ENCODE peak calls at places on chromosomes 5 and 9, in six cellular contexts. One of them, this sample, is unnamed.

GRCh38 chr9:100104314-100104713 is 5.3 kb downstream of the INVS start:
- DNase-seq in heart right ventricle: no peak
- DNase-seq in nephron progenitor cell: no peak
- DNase-seq in psoas muscle: no peak
- DNase-seq in astrocyte of the spinal cord: peak
- DNase-seq in CD4-positive, alpha-beta T cell: no peak
- DNase-seq in this sample: no peak

GRCh38 chr5:133950821-133951612 is 17.4 kb downstream of the C5orf15 start:
- DNase-seq in heart right ventricle: peak
- DNase-seq in psoas muscle: no peak
- DNase-seq in astrocyte of the spinal cord: no peak
- DNase-seq in nephron progenitor cell: no peak
- DNase-seq in CD4-positive, alpha-beta T cell: no peak
- DNase-seq in this sample: no peak

GRCh38 chr5:37658440-37658839 is 181.4 kb downstream of the GDNF start:
- DNase-seq in astrocyte of the spinal cord: no peak
- DNase-seq in nephron progenitor cell: no peak
- DNase-seq in heart right ventricle: no peak
- DNase-seq in psoas muscle: no peak
- DNase-seq in CD4-positive, alpha-beta T cell: no peak
- DNase-seq in this sample: no peak

GRCh38 chr9:104882574-104882973 is 45.4 kb downstream of the ABCA1 start:
- DNase-seq in astrocyte of the spinal cord: no peak
- DNase-seq in heart right ventricle: no peak
- DNase-seq in psoas muscle: no peak
- DNase-seq in CD4-positive, alpha-beta T cell: no peak
- DNase-seq in nephron progenitor cell: no peak
- DNase-seq in this sample: no peak

GRCh38 chr5:111242606-111243005 is 18.4 kb downstream of the CAMK4 start:
- DNase-seq in nephron progenitor cell: no peak
- DNase-seq in astrocyte of the spinal cord: no peak
- DNase-seq in psoas muscle: no peak
- DNase-seq in CD4-positive, alpha-beta T cell: no peak
- DNase-seq in heart right ventricle: no peak
- DNase-seq in this sample: no peak

GRCh38 chr9:102514541-102514940 is 480.6 kb upstream of the CYLC2 start:
- DNase-seq in CD4-positive, alpha-beta T cell: no peak
- DNase-seq in psoas muscle: no peak
- DNase-seq in nephron progenitor cell: no peak
- DNase-seq in heart right ventricle: no peak
- DNase-seq in astrocyte of the spinal cord: no peak
- DNase-seq in this sample: no peak

GRCh38 chr9:6109571-6109970 is 94.1 kb upstream of the RANBP6 start:
- DNase-seq in astrocyte of the spinal cord: no peak
- DNase-seq in CD4-positive, alpha-beta T cell: no peak
- DNase-seq in nephron progenitor cell: no peak
- DNase-seq in heart right ventricle: no peak
- DNase-seq in psoas muscle: no peak
- DNase-seq in this sample: no peak

GRCh38 chr5:178130576-178131445 is at the start of gene RMND5B:
- DNase-seq in astrocyte of the spinal cord: peak
- DNase-seq in CD4-positive, alpha-beta T cell: peak
- DNase-seq in heart right ventricle: peak
- DNase-seq in nephron progenitor cell: peak
- DNase-seq in psoas muscle: peak
- DNase-seq in this sample: peak

GRCh38 chr5:175444060-175444904 is at the start of gene DRD1:
- DNase-seq in nephron progenitor cell: peak
- DNase-seq in heart right ventricle: no peak
- DNase-seq in psoas muscle: peak
- DNase-seq in astrocyte of the spinal cord: peak
- DNase-seq in CD4-positive, alpha-beta T cell: peak
- DNase-seq in this sample: peak

GRCh38 chr5:15425802-15426201 is 74.2 kb upstream of the FBXL7 start:
- DNase-seq in heart right ventricle: no peak
- DNase-seq in astrocyte of the spinal cord: peak
- DNase-seq in CD4-positive, alpha-beta T cell: no peak
- DNase-seq in nephron progenitor cell: no peak
- DNase-seq in psoas muscle: no peak
- DNase-seq in this sample: no peak

GRCh38 chr9:2087500-2088313 is 72.6 kb downstream of the SMARCA2 start:
- DNase-seq in psoas muscle: no peak
- DNase-seq in CD4-positive, alpha-beta T cell: no peak
- DNase-seq in heart right ventricle: no peak
- DNase-seq in astrocyte of the spinal cord: peak
- DNase-seq in nephron progenitor cell: no peak
- DNase-seq in this sample: peak

GRCh38 chr9:121738969-121739368 is 87.5 kb downstream of the DAB2IP start:
- DNase-seq in astrocyte of the spinal cord: peak
- DNase-seq in psoas muscle: no peak
- DNase-seq in CD4-positive, alpha-beta T cell: no peak
- DNase-seq in nephron progenitor cell: no peak
- DNase-seq in heart right ventricle: no peak
- DNase-seq in this sample: no peak

GRCh38 chr5:15421798-15422456 is 78.1 kb upstream of the FBXL7 start:
- DNase-seq in astrocyte of the spinal cord: peak
- DNase-seq in psoas muscle: no peak
- DNase-seq in heart right ventricle: no peak
- DNase-seq in nephron progenitor cell: no peak
- DNase-seq in CD4-positive, alpha-beta T cell: no peak
- DNase-seq in this sample: no peak

GRCh38 chr5:178145965-178146820 is 7.5 kb downstream of the NHP2 start:
- DNase-seq in astrocyte of the spinal cord: peak
- DNase-seq in heart right ventricle: peak
- DNase-seq in nephron progenitor cell: peak
- DNase-seq in psoas muscle: peak
- DNase-seq in CD4-positive, alpha-beta T cell: peak
- DNase-seq in this sample: peak

GRCh38 chr5:178642351-178642909 is 15.6 kb upstream of the CLK4 start:
- DNase-seq in nephron progenitor cell: no peak
- DNase-seq in psoas muscle: no peak
- DNase-seq in astrocyte of the spinal cord: peak
- DNase-seq in CD4-positive, alpha-beta T cell: no peak
- DNase-seq in heart right ventricle: no peak
- DNase-seq in this sample: no peak

GRCh38 chr5:179874536-179875292 is 16.1 kb upstream of the MRNIP start:
- DNase-seq in astrocyte of the spinal cord: no peak
- DNase-seq in CD4-positive, alpha-beta T cell: no peak
- DNase-seq in nephron progenitor cell: no peak
- DNase-seq in psoas muscle: no peak
- DNase-seq in heart right ventricle: no peak
- DNase-seq in this sample: no peak

GRCh38 chr5:64019746-64020145 is 57.5 kb upstream of the HTR1A start:
- DNase-seq in psoas muscle: no peak
- DNase-seq in nephron progenitor cell: no peak
- DNase-seq in heart right ventricle: no peak
- DNase-seq in astrocyte of the spinal cord: no peak
- DNase-seq in CD4-positive, alpha-beta T cell: no peak
- DNase-seq in this sample: no peak

GRCh38 chr5:76403963-76404693 is 1.0 kb downstream of the IQGAP2 start:
- DNase-seq in astrocyte of the spinal cord: no peak
- DNase-seq in heart right ventricle: no peak
- DNase-seq in psoas muscle: peak
- DNase-seq in nephron progenitor cell: peak
- DNase-seq in CD4-positive, alpha-beta T cell: peak
- DNase-seq in this sample: peak

GRCh38 chr9:134492281-134492691 is 149.3 kb upstream of the COL5A1 start:
- DNase-seq in nephron progenitor cell: no peak
- DNase-seq in psoas muscle: no peak
- DNase-seq in CD4-positive, alpha-beta T cell: no peak
- DNase-seq in astrocyte of the spinal cord: peak
- DNase-seq in heart right ventricle: peak
- DNase-seq in this sample: no peak

GRCh38 chr5:128038641-128039040 is 44.9 kb upstream of the SLC12A2 start:
- DNase-seq in nephron progenitor cell: no peak
- DNase-seq in heart right ventricle: no peak
- DNase-seq in psoas muscle: no peak
- DNase-seq in astrocyte of the spinal cord: peak
- DNase-seq in CD4-positive, alpha-beta T cell: no peak
- DNase-seq in this sample: no peak

GRCh38 chr5:154962494-154962893 is 21.6 kb downstream of the MRPL22 start:
- DNase-seq in CD4-positive, alpha-beta T cell: no peak
- DNase-seq in heart right ventricle: no peak
- DNase-seq in astrocyte of the spinal cord: peak
- DNase-seq in psoas muscle: no peak
- DNase-seq in nephron progenitor cell: no peak
- DNase-seq in this sample: peak

GRCh38 chr5:172837640-172838039 is 3.6 kb downstream of the ERGIC1 start:
- DNase-seq in CD4-positive, alpha-beta T cell: no peak
- DNase-seq in psoas muscle: peak
- DNase-seq in heart right ventricle: no peak
- DNase-seq in astrocyte of the spinal cord: no peak
- DNase-seq in nephron progenitor cell: no peak
- DNase-seq in this sample: peak

GRCh38 chr9:112844771-112845542 is 45.7 kb downstream of the SLC46A2 start:
- DNase-seq in psoas muscle: peak
- DNase-seq in nephron progenitor cell: peak
- DNase-seq in CD4-positive, alpha-beta T cell: peak
- DNase-seq in heart right ventricle: peak
- DNase-seq in astrocyte of the spinal cord: peak
- DNase-seq in this sample: peak

GRCh38 chr9:137044502-137045177 is 1.3 kb downstream of the NPDC1 start:
- DNase-seq in CD4-positive, alpha-beta T cell: no peak
- DNase-seq in nephron progenitor cell: no peak
- DNase-seq in heart right ventricle: no peak
- DNase-seq in psoas muscle: no peak
- DNase-seq in astrocyte of the spinal cord: no peak
- DNase-seq in this sample: no peak

GRCh38 chr5:126917918-126918623 is 112.3 kb downstream of the MARCHF3 start:
- DNase-seq in nephron progenitor cell: peak
- DNase-seq in heart right ventricle: no peak
- DNase-seq in CD4-positive, alpha-beta T cell: no peak
- DNase-seq in psoas muscle: peak
- DNase-seq in astrocyte of the spinal cord: peak
- DNase-seq in this sample: no peak

GRCh38 chr9:22446950-22447606 is 454 bp downstream of the DMRTA1 start:
- DNase-seq in CD4-positive, alpha-beta T cell: peak
- DNase-seq in astrocyte of the spinal cord: peak
- DNase-seq in nephron progenitor cell: peak
- DNase-seq in psoas muscle: peak
- DNase-seq in heart right ventricle: peak
- DNase-seq in this sample: peak
- TF ChIP-seq CTCF in CD4-positive, alpha-beta T cell: no peak
- TF ChIP-seq CTCF in astrocyte of the spinal cord: peak
- TF ChIP-seq CTCF in nephron progenitor cell: peak
- TF ChIP-seq CTCF in psoas muscle: peak
- TF ChIP-seq CTCF in heart right ventricle: no peak
- TF ChIP-seq CTCF in this sample: no peak

GRCh38 chr9:94632736-94633135 is 6.6 kb downstream of the FBP1 start:
- DNase-seq in astrocyte of the spinal cord: no peak
- DNase-seq in nephron progenitor cell: no peak
- DNase-seq in CD4-positive, alpha-beta T cell: no peak
- DNase-seq in psoas muscle: no peak
- DNase-seq in heart right ventricle: no peak
- DNase-seq in this sample: no peak
- TF ChIP-seq CTCF in astrocyte of the spinal cord: no peak
- TF ChIP-seq CTCF in nephron progenitor cell: no peak
- TF ChIP-seq CTCF in CD4-positive, alpha-beta T cell: no peak
- TF ChIP-seq CTCF in psoas muscle: no peak
- TF ChIP-seq CTCF in heart right ventricle: no peak
- TF ChIP-seq CTCF in this sample: no peak

GRCh38 chr9:34126207-34127034 is at the start of gene DCAF12:
- DNase-seq in psoas muscle: peak
- DNase-seq in heart right ventricle: peak
- DNase-seq in nephron progenitor cell: peak
- DNase-seq in CD4-positive, alpha-beta T cell: peak
- DNase-seq in astrocyte of the spinal cord: peak
- DNase-seq in this sample: peak
- TF ChIP-seq CTCF in psoas muscle: peak
- TF ChIP-seq CTCF in heart right ventricle: no peak
- TF ChIP-seq CTCF in nephron progenitor cell: no peak
- TF ChIP-seq CTCF in CD4-positive, alpha-beta T cell: no peak
- TF ChIP-seq CTCF in astrocyte of the spinal cord: no peak
- TF ChIP-seq CTCF in this sample: no peak

GRCh38 chr5:141040763-141041426 is 10.3 kb upstream of the PCDHB1 start:
- DNase-seq in CD4-positive, alpha-beta T cell: peak
- DNase-seq in nephron progenitor cell: peak
- DNase-seq in psoas muscle: peak
- DNase-seq in astrocyte of the spinal cord: peak
- DNase-seq in heart right ventricle: peak
- DNase-seq in this sample: peak
- TF ChIP-seq CTCF in CD4-positive, alpha-beta T cell: peak
- TF ChIP-seq CTCF in nephron progenitor cell: peak
- TF ChIP-seq CTCF in psoas muscle: peak
- TF ChIP-seq CTCF in astrocyte of the spinal cord: peak
- TF ChIP-seq CTCF in heart right ventricle: peak
- TF ChIP-seq CTCF in this sample: peak

GRCh38 chr5:157870837-157871834 is 12.2 kb upstream of the CLINT1 start:
- DNase-seq in astrocyte of the spinal cord: peak
- DNase-seq in nephron progenitor cell: no peak
- DNase-seq in psoas muscle: no peak
- DNase-seq in CD4-positive, alpha-beta T cell: no peak
- DNase-seq in heart right ventricle: peak
- DNase-seq in this sample: no peak
- TF ChIP-seq CTCF in astrocyte of the spinal cord: no peak
- TF ChIP-seq CTCF in nephron progenitor cell: no peak
- TF ChIP-seq CTCF in psoas muscle: no peak
- TF ChIP-seq CTCF in CD4-positive, alpha-beta T cell: no peak
- TF ChIP-seq CTCF in heart right ventricle: no peak
- TF ChIP-seq CTCF in this sample: no peak

DNA sequence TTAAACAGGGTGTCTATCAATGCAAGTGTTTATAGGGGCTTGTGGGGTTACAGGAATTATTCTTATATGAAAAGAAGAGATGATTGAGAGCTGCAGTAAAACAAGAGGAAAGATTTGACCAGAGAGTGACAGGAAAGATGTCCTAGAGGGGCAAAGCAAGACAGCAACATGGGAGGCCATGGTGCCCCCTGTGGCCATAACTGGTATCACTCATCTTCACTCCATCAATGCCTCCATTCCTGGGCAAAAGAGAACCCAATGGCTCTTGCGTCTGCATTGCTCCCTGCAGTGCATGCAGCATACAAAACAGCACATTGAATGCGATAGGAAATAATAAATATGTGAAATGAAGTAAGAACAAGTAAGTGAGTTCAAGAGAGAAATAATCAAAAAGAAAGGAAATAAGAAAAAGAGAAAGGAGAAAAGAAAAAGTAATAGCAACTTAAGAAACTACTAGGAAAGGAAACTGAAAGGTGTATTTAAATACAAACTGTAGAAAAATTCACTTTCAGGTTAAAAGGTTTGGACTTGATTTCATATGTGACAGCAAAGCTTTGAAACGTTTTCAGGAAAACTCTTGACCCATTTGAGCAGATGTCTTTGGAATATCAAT is 206.6 kb downstream of the SEMA5A start:
- DNase-seq in psoas muscle: no peak
- DNase-seq in nephron progenitor cell: peak
- DNase-seq in heart right ventricle: no peak
- DNase-seq in CD4-positive, alpha-beta T cell: no peak
- DNase-seq in astrocyte of the spinal cord: no peak
- DNase-seq in this sample: no peak
- TF ChIP-seq CTCF in psoas muscle: no peak
- TF ChIP-seq CTCF in nephron progenitor cell: peak
- TF ChIP-seq CTCF in heart right ventricle: no peak
- TF ChIP-seq CTCF in CD4-positive, alpha-beta T cell: no peak
- TF ChIP-seq CTCF in astrocyte of the spinal cord: peak
- TF ChIP-seq CTCF in this sample: no peak

This sample was measured in GM20000.